ENCODE peak calls at places on chromosomes 13 and 19, in four cellular contexts. X is K562, U is HL-60, N is GM12878. I is an unnamed sample.

GRCh38 chr13:79837741-79838450 is 356.9 kb downstream of the NDFIP2 start:
- DNase-seq in X (no peak), U (no peak), N (no peak), I (no peak)

GRCh38 chr13:106369091-106369490 is 166.4 kb downstream of the EFNB2 start:
- DNase-seq in X (no peak), U (no peak), N (no peak), I (no peak)

GRCh38 chr13:99267927-99268326 is 9.7 kb upstream of the GPR18 start:
- DNase-seq in X (peak), U (no peak), N (no peak), I (no peak)

GRCh38 chr13:66414196-66414800 is 815.8 kb downstream of the PCDH9 start:
- DNase-seq in X (no peak), U (no peak), N (no peak), I (no peak)

GRCh38 chr19:48510421-48511268 is 990 bp downstream of the LMTK3 start:
- DNase-seq in X (peak), U (peak), N (no peak), I (no peak)

GRCh38 chr13:98405107-98405571 is 171.8 kb downstream of the STK24 start:
- DNase-seq in X (peak), U (no peak), N (no peak), I (no peak)

GRCh38 chr19:19745496-19746285 is 12.8 kb upstream of the ZNF14 start:
- DNase-seq in X (no peak), U (no peak), N (no peak), I (peak)

GRCh38 chr19:4567584-4568071 is 8.1 kb upstream of the SEMA6B start:
- DNase-seq in X (peak), U (peak), N (no peak), I (no peak)

GRCh38 chr13:114019367-114019766 is 45.5 kb upstream of the C13orf46 start:
- DNase-seq in X (peak), U (no peak), N (no peak), I (peak)

GRCh38 chr13:96730676-96731075 is 263.6 kb downstream of the OXGR1 start:
- DNase-seq in X (no peak), U (no peak), N (no peak), I (no peak)

GRCh38 chr19:39106201-39106600 is 19.4 kb upstream of the PAK4 start:
- DNase-seq in X (no peak), U (no peak), N (no peak), I (no peak)

GRCh38 chr19:12871681-12872080 is 9.6 kb downstream of the DNASE2 start:
- DNase-seq in X (no peak), U (no peak), N (no peak), I (no peak)

GRCh38 chr19:12865746-12866415 is 15.4 kb downstream of the DNASE2 start:
- DNase-seq in X (no peak), U (no peak), N (no peak), I (no peak)

GRCh38 chr19:12866416-12867119 is 14.7 kb downstream of the DNASE2 start:
- DNase-seq in X (peak), U (no peak), N (no peak), I (no peak)

GRCh38 chr19:12867120-12868099 is 13.8 kb downstream of the DNASE2 start:
- DNase-seq in X (peak), U (no peak), N (peak), I (peak)

GRCh38 chr19:12868540-12869112 is 12.6 kb downstream of the DNASE2 start:
- DNase-seq in X (peak), U (no peak), N (no peak), I (peak)
- TF ChIP-seq SPI1 in X (no peak), U (no peak), N (no peak), I (no peak)

GRCh38 chr13:100620792-100621191 is 32.2 kb upstream of the GGACT start:
- DNase-seq in X (no peak), U (no peak), N (no peak), I (no peak)

GRCh38 chr13:100625447-100625846 is 36.9 kb upstream of the GGACT start:
- DNase-seq in X (no peak), U (no peak), N (no peak), I (no peak)

DNA sequence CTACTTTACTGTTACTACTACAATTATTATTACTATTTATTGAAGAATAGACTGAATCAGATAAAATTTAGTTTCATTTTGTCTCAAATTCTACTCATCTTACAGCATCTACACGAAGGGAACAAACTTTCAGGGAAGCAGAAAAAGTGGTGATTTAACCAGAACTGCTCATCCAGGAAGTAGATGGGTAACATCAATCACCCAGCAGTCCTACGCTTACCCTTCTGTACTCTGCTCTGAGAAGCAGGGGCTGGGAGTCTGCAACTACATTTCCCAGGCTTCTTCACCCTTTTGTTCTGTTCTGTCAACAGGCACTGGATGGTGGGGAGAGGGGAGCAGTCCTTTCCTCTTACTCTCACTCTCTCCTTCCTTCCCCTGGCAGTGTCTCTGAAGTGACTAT is 31.4 kb upstream of the GGACT start:
- DNase-seq in X (no peak), U (no peak), N (no peak), I (no peak)
- TF ChIP-seq SPI1 in X (no peak), U (no peak), N (no peak), I (no peak)

DNA sequence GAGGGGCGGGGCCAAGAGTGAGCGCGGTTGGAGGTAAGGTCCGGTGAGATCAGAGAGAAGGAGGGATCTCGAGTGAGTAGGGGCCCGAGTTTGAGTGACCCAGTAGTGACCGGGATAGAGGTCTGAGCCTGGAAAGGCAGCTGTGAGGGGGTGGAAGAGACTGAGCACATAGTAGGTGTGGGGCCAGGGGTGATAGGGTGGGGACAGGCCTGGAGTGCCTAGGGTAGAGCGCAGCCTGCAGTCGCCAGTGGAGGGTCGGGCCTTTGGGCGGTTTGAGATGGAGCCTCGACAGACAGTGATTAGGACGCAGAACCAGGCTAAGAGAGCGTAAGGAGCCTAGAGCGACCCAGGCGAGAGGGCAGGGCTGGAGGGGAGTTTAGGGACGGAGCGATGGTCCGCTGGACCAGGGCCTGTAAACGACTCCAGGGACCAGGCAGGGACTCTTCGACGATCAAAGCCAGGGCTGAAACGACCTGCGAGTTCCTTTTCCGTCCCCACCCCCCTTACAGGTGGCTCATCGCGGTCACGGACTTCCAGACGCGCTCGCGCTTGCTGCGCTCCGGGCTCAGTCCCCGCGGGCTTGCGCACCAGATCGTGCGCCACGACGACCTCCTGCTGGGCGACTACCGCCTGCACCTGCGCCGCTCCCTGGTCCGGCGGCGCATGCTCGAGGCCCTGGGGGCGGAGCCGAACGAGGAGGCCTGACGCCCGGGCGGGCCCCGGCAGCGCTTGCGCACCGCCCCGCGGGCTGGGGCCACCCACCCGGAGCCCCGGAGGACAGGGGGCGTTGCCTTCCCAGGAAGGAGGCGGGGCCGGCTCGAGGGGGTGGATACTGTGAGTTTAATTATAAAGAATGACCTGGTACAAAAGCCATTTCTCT is 9.4 kb downstream of the C19orf81 start:
- DNase-seq in X (peak), U (no peak), N (no peak), I (no peak)
- TF ChIP-seq SPI1 in X (no peak), U (no peak), N (no peak), I (no peak)

DNA sequence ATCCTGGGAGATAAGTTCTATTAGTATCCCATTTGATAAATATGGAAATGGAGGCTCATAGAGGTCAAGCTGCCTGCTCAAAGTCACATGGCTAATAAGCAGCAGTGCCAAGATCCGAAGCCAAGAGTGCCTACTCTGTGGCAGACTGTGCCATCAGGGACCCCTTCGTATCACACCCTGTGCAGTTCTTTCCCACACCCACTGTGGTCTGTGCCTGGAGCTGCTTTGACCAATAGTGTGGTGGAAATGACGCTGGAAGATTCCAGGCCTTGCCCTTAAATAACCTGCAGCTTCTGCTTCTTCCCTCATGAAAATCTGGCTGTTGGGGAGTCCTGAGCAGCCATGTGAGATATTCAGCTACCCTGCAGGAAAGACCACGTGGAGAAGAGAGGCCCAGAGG is 10.1 kb downstream of the OPA3 start:
- DNase-seq in X (no peak), U (no peak), N (no peak), I (no peak)
- TF ChIP-seq SPI1 in X (no peak), U (no peak), N (no peak), I (no peak)

GRCh38 chr13:24007979-24008620 is 110.8 kb upstream of the C1QTNF9B start:
- DNase-seq in X (no peak), U (no peak), N (no peak), I (no peak)

GRCh38 chr13:24008679-24009078 is 111.4 kb upstream of the C1QTNF9B start:
- DNase-seq in X (no peak), U (no peak), N (no peak), I (no peak)

GRCh38 chr13:24012648-24013047 is 115.3 kb upstream of the C1QTNF9B start:
- DNase-seq in X (no peak), U (no peak), N (no peak), I (no peak)

GRCh38 chr13:24013189-24013588 is 115.9 kb upstream of the C1QTNF9B start:
- DNase-seq in X (no peak), U (no peak), N (no peak), I (no peak)

DNA sequence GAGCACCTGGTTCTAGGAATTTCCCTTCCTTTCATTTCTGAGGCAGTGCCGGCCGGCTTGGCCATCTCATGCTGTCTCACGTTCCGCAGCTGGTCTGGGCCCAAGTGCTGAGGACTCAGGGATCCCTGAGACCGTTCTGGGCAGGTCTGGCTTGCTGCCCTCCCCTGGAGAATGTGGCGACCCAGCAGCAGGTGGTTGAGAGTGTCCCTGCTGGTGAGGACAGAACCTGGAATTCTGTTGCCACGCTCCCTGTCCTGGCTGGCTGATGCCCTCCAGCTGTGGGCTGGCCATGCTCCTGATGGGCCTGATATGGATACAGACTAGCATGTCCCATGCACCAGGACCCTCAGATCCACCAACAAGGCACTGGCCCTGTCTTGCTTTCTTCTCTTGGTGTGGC is 114.0 kb upstream of the C1QTNF9B start:
- DNase-seq in X (no peak), U (no peak), N (no peak), I (no peak)
- TF ChIP-seq SPI1 in X (no peak), U (no peak), N (no peak), I (no peak)

DNA sequence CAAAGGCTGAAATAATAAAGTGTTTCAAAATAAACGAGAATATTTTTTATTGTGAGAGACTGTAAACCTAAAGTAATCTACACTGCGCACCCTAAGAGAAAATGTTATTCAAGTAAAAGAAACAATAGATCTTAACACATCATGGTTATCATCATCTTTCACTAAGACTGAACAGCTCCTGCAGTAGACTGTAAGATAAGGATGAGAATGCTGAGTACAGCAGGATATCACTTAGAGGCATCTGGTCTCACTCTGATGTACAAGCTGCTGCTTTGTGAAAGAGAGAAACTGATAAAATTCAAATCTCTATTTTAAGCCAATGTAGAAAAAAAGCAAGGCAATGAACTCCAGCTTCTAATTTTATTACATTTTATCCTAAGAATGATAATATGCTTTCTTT is 261.7 kb upstream of the HTR2A start:
- DNase-seq in X (peak), U (no peak), N (no peak), I (no peak)
- TF ChIP-seq SPI1 in X (no peak), U (no peak), N (no peak), I (no peak)

GRCh38 chr13:48334534-48335127 is 31.1 kb downstream of the RB1 start:
- DNase-seq in X (peak), U (no peak), N (peak), I (no peak)

DNA sequence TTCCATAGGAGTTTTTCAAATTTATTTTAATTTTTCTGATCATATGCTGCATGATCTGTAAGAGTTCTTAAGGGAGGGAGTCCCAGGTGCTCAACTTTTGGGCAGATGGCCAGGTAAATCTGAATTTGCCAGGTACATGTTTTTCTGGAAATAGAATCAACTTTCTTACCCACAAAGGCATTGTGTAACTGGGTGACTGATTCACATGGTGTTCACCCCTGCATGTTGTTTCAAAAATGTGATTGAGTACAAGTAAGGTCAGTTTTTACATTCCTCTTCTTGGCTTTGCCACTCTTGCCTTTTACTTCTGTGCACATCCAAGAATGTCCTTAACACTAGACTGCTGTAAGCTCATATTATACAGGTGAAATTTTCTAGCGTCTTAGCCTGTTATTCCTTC is 30.4 kb downstream of the RB1 start:
- DNase-seq in X (no peak), U (no peak), N (no peak), I (no peak)
- TF ChIP-seq SPI1 in X (no peak), U (no peak), N (no peak), I (no peak)

DNA sequence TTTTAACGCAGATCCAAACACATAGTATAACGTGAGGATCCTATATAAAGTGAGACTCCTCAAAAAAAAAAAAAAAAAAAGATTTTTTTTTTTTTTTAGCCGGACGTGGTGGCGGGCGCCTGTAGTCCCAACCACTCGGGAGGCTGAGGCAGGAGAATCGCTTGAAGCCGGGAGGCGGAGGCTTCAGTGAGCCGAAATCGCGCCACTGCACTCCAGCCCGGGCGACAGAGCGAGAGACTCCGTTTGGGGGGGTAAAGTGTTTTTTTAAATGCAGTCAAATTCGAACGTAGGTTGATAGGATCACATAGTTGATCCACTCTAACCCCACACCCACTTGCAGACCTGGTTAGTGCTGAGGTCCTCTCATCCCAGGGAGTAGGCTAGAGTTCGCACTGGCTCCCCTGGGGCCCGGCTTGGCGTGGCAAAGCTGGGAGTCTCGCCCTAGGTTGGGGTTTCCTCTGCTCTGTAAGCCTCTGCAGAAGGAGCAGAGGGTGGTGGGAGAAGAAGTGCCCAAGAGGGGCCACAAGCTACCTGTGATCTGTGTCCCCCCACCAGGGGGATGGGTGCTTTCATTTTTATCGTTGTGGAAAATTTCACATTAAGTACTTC is 6.5 kb downstream of the RNF225 start:
- DNase-seq in X (no peak), U (no peak), N (no peak), I (no peak)
- TF ChIP-seq SPI1 in X (no peak), U (no peak), N (no peak), I (no peak)

DNA sequence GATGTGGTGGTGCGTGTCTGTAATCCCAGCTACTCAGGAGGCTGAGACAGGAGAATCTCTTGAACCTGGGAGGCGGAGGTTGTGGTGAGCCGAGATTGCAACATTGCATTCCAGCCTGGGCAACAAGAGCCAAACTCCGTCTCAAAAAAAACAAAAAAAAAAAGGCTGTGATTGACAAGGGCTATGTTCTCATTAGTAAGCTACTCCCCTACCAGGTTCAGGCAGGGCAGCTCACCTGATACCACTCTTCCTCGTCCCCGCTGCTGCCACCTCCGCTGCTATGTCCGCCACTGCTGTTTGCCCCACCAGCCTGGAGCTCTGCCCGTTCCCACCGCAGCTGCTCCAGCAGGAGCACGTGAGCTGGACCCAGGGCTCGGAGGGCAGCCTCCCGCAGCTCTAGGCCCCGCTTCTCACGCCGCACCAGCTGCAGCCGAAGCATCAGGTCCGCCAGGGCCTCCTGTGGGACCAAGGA is 9.4 kb downstream of the USHBP1 start:
- DNase-seq in X (no peak), U (no peak), N (no peak), I (no peak)
- TF ChIP-seq SPI1 in X (no peak), U (no peak), N (no peak), I (no peak)

GRCh38 chr19:43619262-43620060 is at the start of gene ZNF428:
- DNase-seq in X (peak), U (peak), N (peak), I (peak)
- TF ChIP-seq SPI1 in X (no peak), U (no peak), N (no peak), I (peak)

I was measured in GM12891.